ENCODE peak calls at places on chromosomes 4 and X, in six cellular contexts. L is H1, S is GM12878, W is SK-N-SH, K is HepG2, X is K562. T is an unnamed sample.
A peak's percentile ranks its signal among the peaks of the same experiment; 100 is the strongest.

GRCh38 chr4:38412137-38412536 is 251.9 kb upstream of the KLF3 start:
- DNase-seq in L (no peak), S (no peak), W (no peak), K (no peak), X (no peak), T (no peak)

GRCh38 chr4:66741081-66741480 is 804.2 kb downstream of the CENPC start:
- DNase-seq in L (no peak), S (no peak), W (no peak), K (no peak), X (no peak), T (no peak)

GRCh38 chr4:107737470-107737869 is 17.4 kb upstream of the PAPSS1 start:
- DNase-seq in L (no peak), S (no peak), W (no peak), K (no peak), X (no peak), T (no peak)

GRCh38 chrX:128517691-128518090 is 465.5 kb upstream of the ACTRT1 start:
- DNase-seq in L (no peak), S (no peak), W (no peak), K (no peak), X (no peak), T (no peak)

GRCh38 chrX:24219320-24219719 is 69.8 kb downstream of the ZFX start:
- DNase-seq in L (no peak), S (no peak), W (no peak), K (no peak), X (no peak), T (no peak)

GRCh38 chrX:39896951-39897740 is 200.6 kb downstream of the BCOR start:
- DNase-seq in L (no peak), S (no peak), W (no peak), K (peak; percentile 24), X (no peak), T (peak; percentile 11)

GRCh38 chr4:16897991-16898827 is at the start of gene LDB2:
- DNase-seq in L (peak; percentile 54), S (no peak), W (peak; percentile 46), K (no peak), X (no peak), T (no peak)

GRCh38 chrX:101619336-101619735 is 1.5 kb upstream of the ARMCX6 start:
- DNase-seq in L (no peak), S (no peak), W (no peak), K (peak; percentile 12), X (peak; percentile 71), T (no peak)

GRCh38 chr4:85591361-85592098 is 116.6 kb downstream of the ARHGAP24 start:
- DNase-seq in L (no peak), S (no peak), W (no peak), K (no peak), X (no peak), T (no peak)

GRCh38 chrX:47482065-47482511 is 934 bp downstream of the ZNF41 start:
- DNase-seq in L (no peak), S (no peak), W (peak; percentile 18), K (no peak), X (no peak), T (no peak)

DNA sequence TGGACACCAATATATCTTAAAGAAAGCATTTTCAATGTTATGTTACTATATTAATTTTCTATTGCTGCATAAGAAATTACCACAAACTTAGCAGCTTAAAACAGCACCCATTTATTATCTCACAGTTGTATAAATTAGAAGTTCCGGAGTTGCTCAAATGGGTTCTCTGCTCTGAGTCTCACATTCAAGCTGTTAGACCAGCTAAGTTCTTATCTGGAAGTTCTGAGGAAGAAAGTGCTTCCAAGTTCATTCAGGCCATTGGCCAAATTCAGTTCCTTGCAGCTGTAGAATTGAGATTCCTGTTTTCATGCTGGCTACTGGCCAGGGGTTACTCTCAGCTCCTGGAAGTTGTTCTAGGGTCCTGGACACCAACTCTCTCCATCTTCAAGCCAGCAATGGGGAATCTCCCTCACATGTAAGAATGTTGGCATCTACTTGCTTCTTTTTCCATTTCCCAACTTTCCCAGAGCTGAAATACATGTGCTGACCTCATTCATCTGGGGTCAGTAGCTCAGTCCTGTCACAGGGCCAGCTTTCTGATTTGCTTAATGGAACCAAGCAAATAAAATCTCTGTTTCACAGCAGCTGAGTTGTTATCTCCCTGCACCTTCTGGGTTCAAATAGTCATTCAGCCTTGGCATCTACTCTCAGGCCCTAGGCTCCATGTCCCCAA is 99.6 kb upstream of the INTU start:
- DNase-seq in L (no peak), S (no peak), W (no peak), K (no peak), X (peak; percentile 58), T (no peak)
- TF ChIP-seq POLR2AphosphoS5 in L (no peak), S (no peak), W (no peak), K (no peak), X (peak; percentile 51), T (no peak)

DNA sequence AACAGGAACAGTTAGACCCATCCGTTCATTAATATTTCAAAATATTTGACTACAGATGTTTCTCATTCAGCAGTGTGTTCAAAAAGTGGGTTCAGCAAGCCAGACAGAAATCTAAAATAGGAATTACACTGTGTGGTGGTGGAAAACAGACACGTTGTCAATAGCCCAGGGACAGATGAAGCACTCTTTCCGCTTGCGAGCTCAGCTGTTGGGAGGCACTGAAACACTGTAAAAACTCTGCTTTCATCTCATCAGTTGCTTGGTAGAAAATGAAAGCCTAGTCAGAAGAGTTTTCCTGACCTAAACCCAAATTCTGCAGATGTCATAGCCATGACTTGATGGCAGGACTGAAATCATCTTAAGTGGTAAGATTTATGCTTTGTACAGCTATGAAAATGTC is 38.5 kb downstream of the LRP2BP start:
- DNase-seq in L (no peak), S (no peak), W (no peak), K (no peak), X (no peak), T (no peak)
- H3K27ac ChIP-seq in L (no peak overlapping the region), S (peak overlapping the region; percentile 22), W (peak overlapping the region; percentile 78), K (no peak overlapping the region), X (peak overlapping the region; percentile 58), T (no peak overlapping the region)

DNA sequence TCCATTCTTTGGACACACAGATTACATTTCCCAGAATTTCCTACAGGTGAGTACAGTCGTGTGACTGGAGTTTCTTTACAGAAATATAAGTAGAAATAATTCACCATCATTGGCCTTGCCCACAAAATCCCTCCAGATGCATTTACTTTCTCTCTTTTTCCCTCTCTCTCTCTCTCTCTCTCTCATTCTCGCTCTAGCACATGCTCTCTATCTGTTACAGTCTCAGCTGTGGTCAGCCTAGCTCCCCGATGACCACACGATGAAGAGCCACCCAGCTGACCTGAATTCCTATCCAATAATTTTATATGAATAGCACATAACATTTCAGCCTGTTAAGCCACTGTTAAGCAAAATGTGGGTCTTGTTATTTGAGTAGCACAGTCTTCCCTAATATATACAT is 507.9 kb downstream of the PCDH7 start:
- DNase-seq in L (no peak), S (no peak), W (no peak), K (no peak), X (no peak), T (no peak)
- TF ChIP-seq GABPA in L (no peak), S (no peak), W (no peak), K (no peak), X (no peak), T (no peak)

DNA sequence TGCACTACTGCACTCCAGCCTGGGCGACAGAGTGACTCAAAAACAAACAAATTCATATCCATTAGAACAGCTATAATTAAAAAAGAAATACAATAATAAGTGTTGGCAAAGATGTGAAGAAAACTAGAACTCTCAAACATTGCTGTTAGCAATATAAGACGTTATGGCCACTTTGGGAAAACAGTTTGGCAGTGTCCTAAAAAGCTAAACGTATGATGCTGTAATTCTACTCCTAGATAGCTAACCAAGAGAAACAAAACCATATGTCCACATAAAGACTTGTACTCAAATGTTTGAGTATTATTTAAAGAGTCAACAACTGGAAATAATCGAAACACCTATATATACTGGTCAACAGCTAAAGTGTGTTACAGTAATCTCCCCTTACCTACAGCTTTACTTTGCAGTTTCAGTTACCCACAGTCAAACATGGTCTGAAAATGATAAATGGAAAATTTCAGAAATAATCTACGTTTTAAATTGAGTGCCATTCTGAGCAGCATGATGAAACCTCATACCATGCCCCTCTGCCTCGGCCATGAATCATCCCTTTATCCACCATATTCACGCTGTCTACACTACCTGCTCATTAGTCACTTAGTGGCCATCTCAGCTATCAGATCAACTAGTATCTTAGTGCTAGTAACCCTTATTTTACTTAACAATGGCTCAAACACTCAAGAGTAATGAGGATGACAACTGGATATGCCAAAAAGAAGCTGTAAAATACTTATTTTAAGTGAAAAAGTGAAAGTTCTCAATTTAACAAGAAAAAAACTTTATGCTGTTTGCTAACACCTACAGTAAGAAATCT is 4.9 kb downstream of the ELF2 start:
- DNase-seq in L (no peak), S (no peak), W (no peak), K (peak; percentile 21), X (peak; percentile 61), T (no peak)
- TF ChIP-seq POLR2AphosphoS5 in L (no peak), S (no peak), W (no peak), K (no peak), X (no peak), T (no peak)

GRCh38 chr4:77821775-77822174 is 2.6 kb upstream of the CNOT6L start:
- DNase-seq in L (no peak), S (no peak), W (no peak), K (no peak), X (no peak), T (no peak)

GRCh38 chr4:77819409-77819835 is 254 bp upstream of the CNOT6L start:
- DNase-seq in L (no peak), S (no peak), W (peak; percentile 73), K (no peak), X (no peak), T (peak; percentile 14)

GRCh38 chr4:77818667-77819408 is at the start of gene CNOT6L:
- DNase-seq in L (no peak), S (no peak), W (peak; percentile 83), K (no peak), X (peak; percentile 70), T (peak; percentile 74)

GRCh38 chr4:77819836-77820679 is 890 bp upstream of the CNOT6L start:
- DNase-seq in L (no peak), S (peak; percentile 37), W (peak; percentile 94), K (peak; percentile 52), X (peak; percentile 94), T (peak; percentile 64)

GRCh38 chr4:77820836-77821561 is 1.8 kb upstream of the CNOT6L start:
- DNase-seq in L (no peak), S (no peak), W (peak; percentile 15), K (no peak), X (no peak), T (peak; percentile 55)
- H3K27ac ChIP-seq in L (no peak overlapping the region), S (peak overlapping the region; percentile 76), W (peak overlapping the region; percentile 96), K (peak overlapping the region; percentile 92), X (peak overlapping the region; percentile 87), T (peak overlapping the region; percentile 96)

DNA sequence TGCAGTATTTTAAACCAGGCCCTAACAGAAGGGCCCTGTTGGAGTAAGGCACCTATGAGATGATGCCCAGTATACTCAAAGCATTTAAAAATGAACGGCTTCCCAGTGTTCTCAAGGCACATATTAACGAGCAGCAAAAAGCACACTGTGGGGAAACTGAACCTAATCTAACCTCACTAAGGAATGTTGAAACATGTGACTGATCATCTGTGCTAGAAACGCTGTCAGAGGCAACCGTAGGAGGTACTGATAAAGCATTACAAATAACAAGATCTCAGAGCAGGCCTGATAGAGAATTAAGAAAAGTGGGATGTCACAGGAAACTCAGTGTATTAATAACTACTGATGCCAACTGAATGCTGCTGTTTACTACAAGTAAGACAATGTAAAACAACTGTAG is 24.0 kb downstream of the ASB9 start:
- DNase-seq in L (no peak), S (no peak), W (no peak), K (no peak), X (no peak), T (no peak)
- TF ChIP-seq GABPA in L (no peak), S (no peak), W (no peak), K (no peak), X (no peak), T (no peak)

T was measured in HL-60.